ENCODE peak calls at places on chromosomes 5 and 9, in four cellular contexts. One of them, this sample, is unnamed.

GRCh38 chr5:55030220-55030619 is 6.2 kb downstream of the GZMK start:
- DNase-seq in psoas muscle: no peak
- DNase-seq in cardiac muscle cell: no peak
- DNase-seq in heart left ventricle: no peak
- DNase-seq in this sample: no peak

GRCh38 chr9:124411514-124412227 is 3.6 kb downstream of the PSMB7 start:
- DNase-seq in psoas muscle: no peak
- DNase-seq in cardiac muscle cell: no peak
- DNase-seq in heart left ventricle: no peak
- DNase-seq in this sample: no peak

GRCh38 chr5:160959804-160960203 is 107.8 kb upstream of the ATP10B start:
- DNase-seq in psoas muscle: peak; percentile 20
- DNase-seq in cardiac muscle cell: no peak
- DNase-seq in heart left ventricle: no peak
- DNase-seq in this sample: no peak

GRCh38 chr5:74314906-74315305 is 325.6 kb downstream of the ENC1 start:
- DNase-seq in psoas muscle: no peak
- DNase-seq in cardiac muscle cell: no peak
- DNase-seq in heart left ventricle: no peak
- DNase-seq in this sample: no peak

GRCh38 chr5:73764586-73764985 is 138.6 kb downstream of the ARHGEF28 start:
- DNase-seq in psoas muscle: no peak
- DNase-seq in cardiac muscle cell: no peak
- DNase-seq in heart left ventricle: no peak
- DNase-seq in this sample: no peak

GRCh38 chr5:133049726-133050048 is 2.1 kb upstream of the HSPA4 start:
- DNase-seq in psoas muscle: no peak
- DNase-seq in cardiac muscle cell: no peak
- DNase-seq in heart left ventricle: no peak
- DNase-seq in this sample: no peak

GRCh38 chr9:135983745-135984710 is 22.9 kb upstream of the UBAC1 start:
- DNase-seq in psoas muscle: no peak
- DNase-seq in cardiac muscle cell: no peak
- DNase-seq in heart left ventricle: no peak
- DNase-seq in this sample: no peak

GRCh38 chr9:3243676-3244075 is 282.1 kb downstream of the RFX3 start:
- DNase-seq in psoas muscle: no peak
- DNase-seq in cardiac muscle cell: no peak
- DNase-seq in heart left ventricle: no peak
- DNase-seq in this sample: no peak

GRCh38 chr5:178216088-178216534 is 11.8 kb downstream of the HNRNPAB start:
- DNase-seq in psoas muscle: no peak
- DNase-seq in cardiac muscle cell: no peak
- DNase-seq in heart left ventricle: peak; percentile 0
- DNase-seq in this sample: no peak

GRCh38 chr5:74035521-74035937 is 409.5 kb downstream of the ARHGEF28 start:
- DNase-seq in psoas muscle: no peak
- DNase-seq in cardiac muscle cell: peak; percentile 29
- DNase-seq in heart left ventricle: peak; percentile 32
- DNase-seq in this sample: peak; percentile 18

GRCh38 chr5:95130951-95131350 is 153.9 kb downstream of the MCTP1 start:
- DNase-seq in psoas muscle: no peak
- DNase-seq in cardiac muscle cell: no peak
- DNase-seq in heart left ventricle: no peak
- DNase-seq in this sample: no peak

GRCh38 chr5:91121347-91121993 is 261.6 kb downstream of the ARRDC3 start:
- DNase-seq in psoas muscle: no peak
- DNase-seq in cardiac muscle cell: no peak
- DNase-seq in heart left ventricle: no peak
- DNase-seq in this sample: no peak

GRCh38 chr5:33364406-33364805 is 76.4 kb upstream of the TARS1 start:
- DNase-seq in psoas muscle: no peak
- DNase-seq in cardiac muscle cell: no peak
- DNase-seq in heart left ventricle: no peak
- DNase-seq in this sample: no peak

GRCh38 chr9:15390200-15390599 is 32.5 kb upstream of the SNAPC3 start:
- DNase-seq in psoas muscle: no peak
- DNase-seq in cardiac muscle cell: no peak
- DNase-seq in heart left ventricle: no peak
- DNase-seq in this sample: no peak

GRCh38 chr5:99104538-99105132 is 175.8 kb upstream of the CHD1 start:
- DNase-seq in psoas muscle: no peak
- DNase-seq in cardiac muscle cell: peak; percentile 62
- DNase-seq in heart left ventricle: no peak
- DNase-seq in this sample: no peak

GRCh38 chr5:148374693-148375360 is 8.9 kb upstream of the FBXO38 start:
- DNase-seq in psoas muscle: no peak
- DNase-seq in cardiac muscle cell: peak; percentile 68
- DNase-seq in heart left ventricle: peak; percentile 26
- DNase-seq in this sample: no peak

GRCh38 chr5:53478411-53479044 is 1.9 kb upstream of the FST start:
- DNase-seq in psoas muscle: no peak
- DNase-seq in cardiac muscle cell: peak; percentile 81
- DNase-seq in heart left ventricle: no peak
- DNase-seq in this sample: no peak

GRCh38 chr9:92151691-92152393 is 36.6 kb upstream of the SPTLC1 start:
- DNase-seq in psoas muscle: no peak
- DNase-seq in cardiac muscle cell: peak; percentile 36
- DNase-seq in heart left ventricle: no peak
- DNase-seq in this sample: no peak

GRCh38 chr9:130707225-130707976 is 13.8 kb downstream of the EXOSC2 start:
- DNase-seq in psoas muscle: peak; percentile 54
- DNase-seq in cardiac muscle cell: peak; percentile 73
- DNase-seq in heart left ventricle: peak; percentile 77
- DNase-seq in this sample: no peak

GRCh38 chr9:4861736-4862451 is 69.2 kb downstream of the RCL1 start:
- DNase-seq in psoas muscle: no peak
- DNase-seq in cardiac muscle cell: no peak
- DNase-seq in heart left ventricle: no peak
- DNase-seq in this sample: no peak

GRCh38 chr5:130874861-130875419 is 290.1 kb downstream of the HINT1 start:
- DNase-seq in psoas muscle: no peak
- DNase-seq in cardiac muscle cell: no peak
- DNase-seq in heart left ventricle: no peak
- DNase-seq in this sample: no peak

GRCh38 chr5:14728109-14728938 is 63.8 kb downstream of the OTULIN start:
- DNase-seq in psoas muscle: no peak
- DNase-seq in cardiac muscle cell: no peak
- DNase-seq in heart left ventricle: no peak
- DNase-seq in this sample: peak; percentile 67

GRCh38 chr9:128862401-128862851 is 19.3 kb downstream of the KYAT1 start:
- DNase-seq in psoas muscle: peak; percentile 38
- DNase-seq in cardiac muscle cell: no peak
- DNase-seq in heart left ventricle: no peak
- DNase-seq in this sample: peak; percentile 82

GRCh38 chr5:98975223-98975622 is 46.4 kb upstream of the CHD1 start:
- DNase-seq in psoas muscle: no peak
- DNase-seq in cardiac muscle cell: no peak
- DNase-seq in heart left ventricle: no peak
- DNase-seq in this sample: no peak

GRCh38 chr9:120383999-120384924 is 195.7 kb downstream of the CDK5RAP2 start:
- DNase-seq in psoas muscle: peak; percentile 34
- DNase-seq in cardiac muscle cell: no peak
- DNase-seq in heart left ventricle: peak; percentile 37
- DNase-seq in this sample: no peak

GRCh38 chr5:167072225-167072624 is 1219.2 kb upstream of the WWC1 start:
- DNase-seq in psoas muscle: no peak
- DNase-seq in cardiac muscle cell: no peak
- DNase-seq in heart left ventricle: no peak
- DNase-seq in this sample: no peak

GRCh38 chr9:134403682-134404301 is 77.5 kb downstream of the RXRA start:
- DNase-seq in psoas muscle: peak; percentile 84
- DNase-seq in cardiac muscle cell: no peak
- DNase-seq in heart left ventricle: peak; percentile 93
- DNase-seq in this sample: peak; percentile 65

GRCh38 chr5:175420383-175420782 is 23.6 kb downstream of the DRD1 start:
- DNase-seq in psoas muscle: no peak
- DNase-seq in cardiac muscle cell: no peak
- DNase-seq in heart left ventricle: no peak
- DNase-seq in this sample: no peak

GRCh38 chr9:89623925-89624420 is 19.2 kb downstream of the GADD45G start:
- DNase-seq in psoas muscle: no peak
- DNase-seq in cardiac muscle cell: no peak
- DNase-seq in heart left ventricle: peak; percentile 52
- DNase-seq in this sample: peak; percentile 72

GRCh38 chr5:172118891-172119290 is 69.1 kb downstream of the STK10 start:
- DNase-seq in psoas muscle: no peak
- DNase-seq in cardiac muscle cell: no peak
- DNase-seq in heart left ventricle: no peak
- DNase-seq in this sample: no peak

GRCh38 chr9:96156578-96156977 is 145.4 kb downstream of the HSD17B3 start:
- DNase-seq in psoas muscle: no peak
- DNase-seq in cardiac muscle cell: no peak
- DNase-seq in heart left ventricle: no peak
- DNase-seq in this sample: no peak

GRCh38 chr5:108672639-108673038 is 75.1 kb upstream of the FER start:
- DNase-seq in psoas muscle: no peak
- DNase-seq in cardiac muscle cell: no peak
- DNase-seq in heart left ventricle: no peak
- DNase-seq in this sample: no peak

GRCh38 chr5:172806897-172807672 is 27.0 kb upstream of the ERGIC1 start:
- DNase-seq in psoas muscle: peak; percentile 86
- DNase-seq in cardiac muscle cell: peak; percentile 53
- DNase-seq in heart left ventricle: peak; percentile 89
- DNase-seq in this sample: peak; percentile 71

GRCh38 chr5:56984445-56984844 is 32.5 kb upstream of the MIER3 start:
- DNase-seq in psoas muscle: no peak
- DNase-seq in cardiac muscle cell: no peak
- DNase-seq in heart left ventricle: no peak
- DNase-seq in this sample: no peak

GRCh38 chr5:115460476-115460875 is 84.1 kb downstream of the FEM1C start:
- DNase-seq in psoas muscle: peak; percentile 62
- DNase-seq in cardiac muscle cell: peak; percentile 78
- DNase-seq in heart left ventricle: peak; percentile 90
- DNase-seq in this sample: peak; percentile 76

GRCh38 chr5:6551955-6552313 is 80.9 kb downstream of the NSUN2 start:
- DNase-seq in psoas muscle: no peak
- DNase-seq in cardiac muscle cell: no peak
- DNase-seq in heart left ventricle: no peak
- DNase-seq in this sample: no peak

GRCh38 chr5:62385136-62385535 is 18.6 kb downstream of the DIMT1 start:
- DNase-seq in psoas muscle: no peak
- DNase-seq in cardiac muscle cell: no peak
- DNase-seq in heart left ventricle: no peak
- DNase-seq in this sample: no peak

GRCh38 chr9:32524558-32525461 is 1.2 kb downstream of the RIGI start:
- DNase-seq in psoas muscle: no peak
- DNase-seq in cardiac muscle cell: no peak
- DNase-seq in heart left ventricle: no peak
- DNase-seq in this sample: no peak

GRCh38 chr9:32526042-32526706 is at the start of gene RIGI:
- DNase-seq in psoas muscle: peak; percentile 92
- DNase-seq in cardiac muscle cell: peak; percentile 77
- DNase-seq in heart left ventricle: peak; percentile 95
- DNase-seq in this sample: peak; percentile 75

GRCh38 chr9:32523910-32524309 is 2.1 kb downstream of the RIGI start:
- DNase-seq in psoas muscle: no peak
- DNase-seq in cardiac muscle cell: no peak
- DNase-seq in heart left ventricle: no peak
- DNase-seq in this sample: no peak

GRCh38 chr9:32525506-32525905 is 490 bp downstream of the RIGI start:
- DNase-seq in psoas muscle: no peak
- DNase-seq in cardiac muscle cell: no peak
- DNase-seq in heart left ventricle: no peak
- DNase-seq in this sample: no peak

GRCh38 chr9:32526707-32527048 is 682 bp upstream of the RIGI start:
- DNase-seq in psoas muscle: no peak
- DNase-seq in cardiac muscle cell: no peak
- DNase-seq in heart left ventricle: no peak
- DNase-seq in this sample: no peak
- H3K4me3 ChIP-seq in psoas muscle: peak overlapping the region; percentile 72
- H3K4me3 ChIP-seq in cardiac muscle cell: peak overlapping the region; percentile 79
- H3K4me3 ChIP-seq in heart left ventricle: peak overlapping the region; percentile 58
- H3K4me3 ChIP-seq in this sample: peak overlapping the region; percentile 79

GRCh38 chr9:122527193-122527592 is at the start of gene OR1N1:
- DNase-seq in psoas muscle: no peak
- DNase-seq in cardiac muscle cell: no peak
- DNase-seq in heart left ventricle: no peak
- DNase-seq in this sample: no peak
- H3K9me3 ChIP-seq in psoas muscle: no peaks in the 10 kb centered on the region
- H3K9me3 ChIP-seq in cardiac muscle cell: no peaks in the 10 kb centered on the region
- H3K9me3 ChIP-seq in heart left ventricle: no peaks in the 10 kb centered on the region
- H3K9me3 ChIP-seq in this sample: no peaks in the 10 kb centered on the region

GRCh38 chr5:80250801-80251200 is 5.0 kb downstream of the SERINC5 start:
- DNase-seq in psoas muscle: no peak
- DNase-seq in cardiac muscle cell: no peak
- DNase-seq in heart left ventricle: no peak
- DNase-seq in this sample: no peak
- H3K4me1 ChIP-seq in psoas muscle: peaks cover 19% of the 10 kb centered on the region
- H3K4me1 ChIP-seq in cardiac muscle cell: peaks cover 34% of the 10 kb centered on the region
- H3K4me1 ChIP-seq in heart left ventricle: peaks cover 53% of the 10 kb centered on the region
- H3K4me1 ChIP-seq in this sample: peaks cover 22% of the 10 kb centered on the region

DNA sequence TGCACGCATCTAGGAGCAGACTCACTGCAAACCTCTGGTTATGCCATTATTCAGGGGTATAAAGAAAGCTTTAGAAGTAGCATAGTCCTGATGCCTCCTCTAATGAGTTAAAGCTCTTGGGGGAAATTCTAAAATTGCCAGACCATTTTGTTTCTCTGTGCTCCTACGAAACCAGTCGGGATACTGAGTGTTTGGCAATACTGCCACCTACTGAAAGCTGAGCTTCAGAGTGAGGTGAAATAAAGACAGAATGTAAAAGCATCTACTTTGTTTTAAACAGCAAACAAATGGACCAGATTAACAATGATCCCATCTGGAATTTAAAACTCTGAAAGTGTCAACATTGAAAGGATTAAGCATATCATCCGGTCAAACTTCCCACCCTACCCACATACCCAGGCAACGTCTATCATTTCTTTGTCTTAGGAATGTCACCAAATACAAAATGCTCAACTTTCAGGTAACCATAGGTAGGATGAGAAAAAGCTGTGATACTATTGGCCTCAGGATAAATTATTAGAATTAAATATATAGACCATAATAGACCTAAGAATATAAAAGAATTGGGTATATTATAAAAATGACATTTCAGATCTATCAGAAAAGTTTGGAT is 77.8 kb upstream of the SHISAL2B start:
- DNase-seq in psoas muscle: no peak
- DNase-seq in cardiac muscle cell: peak; percentile 75
- DNase-seq in heart left ventricle: peak; percentile 28
- DNase-seq in this sample: no peak
- H3K4me3 ChIP-seq in psoas muscle: no peak overlapping the region
- H3K4me3 ChIP-seq in cardiac muscle cell: no peak overlapping the region
- H3K4me3 ChIP-seq in heart left ventricle: no peak overlapping the region
- H3K4me3 ChIP-seq in this sample: no peak overlapping the region

DNA sequence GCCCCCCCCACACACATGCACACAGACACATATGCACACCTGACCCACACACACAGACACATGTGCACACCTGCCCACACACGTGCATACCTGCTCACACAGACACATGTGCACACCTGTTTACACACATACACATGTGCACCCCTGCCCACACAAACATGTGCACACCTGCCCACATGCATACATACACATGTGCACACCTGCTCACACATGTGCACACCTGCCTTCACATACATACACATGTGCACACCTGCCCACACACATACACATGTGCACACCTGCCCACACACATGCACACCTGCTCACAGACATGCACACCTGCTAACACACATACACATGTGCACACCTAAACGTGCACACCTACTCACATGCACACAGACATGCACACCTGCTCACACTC is 147.0 kb upstream of the FOXD4L5 start:
- DNase-seq in psoas muscle: no peak
- DNase-seq in cardiac muscle cell: no peak
- DNase-seq in heart left ventricle: no peak
- DNase-seq in this sample: no peak
- H3K9me3 ChIP-seq in psoas muscle: no peaks in the 10 kb centered on the region
- H3K9me3 ChIP-seq in cardiac muscle cell: no peaks in the 10 kb centered on the region
- H3K9me3 ChIP-seq in heart left ventricle: no peaks in the 10 kb centered on the region
- H3K9me3 ChIP-seq in this sample: no peaks in the 10 kb centered on the region

This sample was measured in gastrocnemius medialis.